ENCODE peak calls at places on chromosomes 16 and 17, in seven cellular contexts. T is renal cortical epithelial cell; G is GF-D8; U is stimulated activated CD4-positive, alpha-beta T cell treated with anti-CD3 and anti-CD28 coated beads, Interleukin-4, amount 100 ng/mL, for 4 hours; A is fibroblast of pulmonary artery; W is endothelial cell of umbilical vein; L is activated T-cell treated with anti-CD3 and anti-CD28 coated beads for 1 hour. S is an unnamed sample.

GRCh38 chr17:77445030-77445907 is 304.5 kb downstream of the SEC14L1 start:
- DNase-seq in T (no peak), W (no peak), L (peak; percentile 65), U (peak; percentile 68), A (peak; percentile 84), G (peak; percentile 86), S (no peak)

GRCh38 chr17:50026046-50026675 is 29.7 kb upstream of the ITGA3 start:
- DNase-seq in T (no peak), U (no peak), A (no peak), L (no peak), W (no peak), G (no peak), S (no peak)

GRCh38 chr17:81928497-81929252 is 1.1 kb upstream of the MAFG start:
- DNase-seq in W (no peak), L (no peak), G (no peak), T (no peak), U (no peak), A (no peak), S (no peak)

GRCh38 chr16:86611517-86611840 is 33.1 kb downstream of the FOXL1 start:
- DNase-seq in U (no peak), T (no peak), L (no peak), A (peak; percentile 90), W (no peak), G (no peak), S (peak; percentile 56)

GRCh38 chr16:84511180-84511800 is 6.8 kb upstream of the MEAK7 start:
- DNase-seq in L (peak; percentile 86), G (peak; percentile 42), W (peak; percentile 87), A (peak; percentile 94), U (peak; percentile 82), T (peak; percentile 71), S (peak; percentile 83)

GRCh38 chr16:266258-267164 is 9.2 kb downstream of the RGS11 start:
- DNase-seq in W (no peak), A (no peak), G (no peak), U (no peak), L (no peak), T (no peak), S (no peak)

GRCh38 chr16:81266680-81267095 is 28.2 kb downstream of the BCO1 start:
- DNase-seq in T (peak; percentile 38), G (no peak), U (no peak), A (no peak), L (no peak), W (no peak), S (no peak)

GRCh38 chr16:65235339-65236177 is 113.7 kb upstream of the CDH11 start:
- DNase-seq in U (no peak), T (no peak), W (no peak), G (no peak), A (no peak), L (no peak), S (no peak)

GRCh38 chr17:42849451-42850157 is 1.4 kb upstream of the AOC3 start:
- DNase-seq in W (no peak), L (no peak), T (peak; percentile 65), U (no peak), A (no peak), G (no peak), S (no peak)

GRCh38 chr17:45127583-45128300 is 4.6 kb downstream of the PLCD3 start:
- DNase-seq in L (no peak), T (peak; percentile 51), W (peak; percentile 73), A (peak; percentile 50), G (peak; percentile 25), U (no peak), S (peak; percentile 47)

GRCh38 chr17:10616502-10617119 is 40.5 kb downstream of the MYH3 start:
- DNase-seq in U (peak; percentile 66), G (no peak), W (peak; percentile 51), L (peak; percentile 55), A (peak; percentile 83), T (peak; percentile 47), S (peak; percentile 55)

GRCh38 chr16:2991566-2992261 is 11.5 kb upstream of the PKMYT1 start:
- DNase-seq in U (no peak), T (no peak), A (no peak), W (no peak), L (no peak), G (no peak), S (no peak)

GRCh38 chr17:78923660-78924453 is 1.3 kb downstream of the TIMP2 start:
- DNase-seq in U (peak; percentile 36), W (peak; percentile 14), L (peak; percentile 47), T (peak; percentile 46), G (peak; percentile 29), A (no peak), S (no peak)

GRCh38 chr17:231191-231965 is 49.9 kb upstream of the DOC2B start:
- DNase-seq in T (no peak), U (no peak), W (no peak), G (no peak), A (no peak), L (no peak), S (no peak)

GRCh38 chr16:720507-720989 is 398 bp upstream of the ANTKMT start:
- DNase-seq in A (peak; percentile 67), G (peak; percentile 72), W (peak; percentile 45), U (peak; percentile 45), T (peak; percentile 31), L (no peak), S (peak; percentile 62)

GRCh38 chr17:65544658-65545057 is 16.8 kb downstream of the AXIN2 start:
- DNase-seq in W (no peak), L (no peak), G (no peak), A (no peak), T (no peak), U (no peak), S (no peak)

GRCh38 chr17:40062347-40063033 is at the start of gene THRA:
- DNase-seq in L (peak; percentile 67), W (no peak), G (no peak), T (no peak), U (peak; percentile 71), A (peak; percentile 50), S (peak; percentile 49)

GRCh38 chr17:28407130-28407973 is 1.3 kb upstream of the SLC46A1 start:
- DNase-seq in U (no peak), A (no peak), L (no peak), T (no peak), W (no peak), G (no peak), S (no peak)

GRCh38 chr17:29592850-29593545 is at the start of gene ANKRD13B:
- DNase-seq in T (no peak), W (no peak), L (no peak), U (peak; percentile 56), A (no peak), G (no peak), S (no peak)

GRCh38 chr16:14585287-14585686 is 44.8 kb downstream of the PARN start:
- DNase-seq in W (no peak), A (no peak), L (no peak), U (no peak), T (no peak), G (no peak), S (no peak)

GRCh38 chr16:2056681-2057407 is 9.1 kb downstream of the TSC2 start:
- DNase-seq in T (no peak), U (no peak), W (no peak), G (no peak), A (peak; percentile 21), L (no peak), S (no peak)

GRCh38 chr17:1995321-1996242 is 29.6 kb downstream of the RTN4RL1 start:
- DNase-seq in A (no peak), G (no peak), U (no peak), T (no peak), L (no peak), W (no peak), S (no peak)

GRCh38 chr17:7579001-7579838 is at the start of gene CD68:
- DNase-seq in T (peak; percentile 96), A (peak; percentile 90), L (peak; percentile 41), W (peak; percentile 90), U (peak; percentile 64), G (peak; percentile 65), S (peak; percentile 92)

GRCh38 chr17:72984145-72984924 is 108.2 kb downstream of the SLC39A11 start:
- DNase-seq in T (peak; percentile 68), A (peak; percentile 92), U (no peak), L (no peak), G (no peak), W (peak; percentile 81), S (peak; percentile 97)

GRCh38 chr17:34840758-34841157 is 120.5 kb downstream of the CCT6B start:
- DNase-seq in U (no peak), A (no peak), W (no peak), L (no peak), G (no peak), T (no peak), S (no peak)

GRCh38 chr17:56752263-56752662 is 81.5 kb downstream of the C17orf67 start:
- DNase-seq in T (no peak), L (no peak), W (peak; percentile 23), G (no peak), A (peak; percentile 4), U (no peak), S (no peak)

GRCh38 chr17:55606431-55606830 is 95.2 kb upstream of the SMIM36 start:
- DNase-seq in T (no peak), G (no peak), A (peak; percentile 22), L (no peak), W (no peak), U (no peak), S (peak; percentile 31)

GRCh38 chr17:65790241-65790640 is 228.8 kb upstream of the AXIN2 start:
- DNase-seq in W (no peak), L (no peak), U (no peak), G (no peak), T (no peak), A (no peak), S (no peak)

GRCh38 chr17:16950488-16950887 is 21.4 kb downstream of the TNFRSF13B start:
- DNase-seq in W (no peak), G (no peak), T (no peak), A (no peak), L (no peak), U (no peak), S (no peak)